ENCODE peak calls at places on chromosomes 5 and 9, in seven cellular contexts. One of them, this sample, is unnamed.

GRCh38 chr5:24364711-24365110 is 280.1 kb downstream of the CDH10 start:
- ATAC-seq in gastrocnemius medialis: no peak
- ATAC-seq in psoas muscle: no peak
- ATAC-seq in Right ventricle myocardium superior: no peak
- ATAC-seq in left ventricle myocardium superior: no peak
- ATAC-seq in GM23338: no peak
- ATAC-seq in left cardiac atrium: peak; percentile 59
- ATAC-seq in this sample: no peak

GRCh38 chr5:83404182-83404712 is 67.3 kb upstream of the VCAN start:
- ATAC-seq in GM23338: no peak
- ATAC-seq in gastrocnemius medialis: no peak
- ATAC-seq in left cardiac atrium: peak; percentile 96
- ATAC-seq in psoas muscle: no peak
- ATAC-seq in Right ventricle myocardium superior: peak; percentile 96
- ATAC-seq in left ventricle myocardium superior: peak; percentile 98
- ATAC-seq in this sample: no peak

GRCh38 chr5:158384535-158385421 is 525.8 kb upstream of the CLINT1 start:
- ATAC-seq in Right ventricle myocardium superior: peak; percentile 54
- ATAC-seq in gastrocnemius medialis: no peak
- ATAC-seq in left ventricle myocardium superior: peak; percentile 37
- ATAC-seq in GM23338: no peak
- ATAC-seq in psoas muscle: peak; percentile 47
- ATAC-seq in left cardiac atrium: no peak
- ATAC-seq in this sample: peak; percentile 38

GRCh38 chr9:130137870-130138653 is 34.1 kb upstream of the NCS1 start:
- ATAC-seq in Right ventricle myocardium superior: peak; percentile 52
- ATAC-seq in GM23338: peak; percentile 51
- ATAC-seq in gastrocnemius medialis: no peak
- ATAC-seq in left ventricle myocardium superior: peak; percentile 73
- ATAC-seq in psoas muscle: peak; percentile 65
- ATAC-seq in left cardiac atrium: peak; percentile 35
- ATAC-seq in this sample: peak; percentile 41

GRCh38 chr5:91339053-91339710 is 43.9 kb downstream of the ARRDC3 start:
- ATAC-seq in GM23338: peak; percentile 91
- ATAC-seq in gastrocnemius medialis: no peak
- ATAC-seq in left cardiac atrium: no peak
- ATAC-seq in psoas muscle: no peak
- ATAC-seq in Right ventricle myocardium superior: no peak
- ATAC-seq in left ventricle myocardium superior: no peak
- ATAC-seq in this sample: no peak

GRCh38 chr9:113715086-113715485 is 161.0 kb upstream of the ZNF618 start:
- ATAC-seq in left cardiac atrium: no peak
- ATAC-seq in Right ventricle myocardium superior: no peak
- ATAC-seq in GM23338: no peak
- ATAC-seq in gastrocnemius medialis: no peak
- ATAC-seq in psoas muscle: no peak
- ATAC-seq in left ventricle myocardium superior: no peak
- ATAC-seq in this sample: no peak

GRCh38 chr9:38418366-38418765 is 5.9 kb downstream of the IGFBPL1 start:
- ATAC-seq in GM23338: no peak
- ATAC-seq in left cardiac atrium: no peak
- ATAC-seq in gastrocnemius medialis: no peak
- ATAC-seq in psoas muscle: no peak
- ATAC-seq in Right ventricle myocardium superior: no peak
- ATAC-seq in left ventricle myocardium superior: no peak
- ATAC-seq in this sample: no peak

GRCh38 chr9:16319646-16320045 is 550.8 kb downstream of the BNC2 start:
- ATAC-seq in left ventricle myocardium superior: no peak
- ATAC-seq in gastrocnemius medialis: no peak
- ATAC-seq in left cardiac atrium: no peak
- ATAC-seq in Right ventricle myocardium superior: no peak
- ATAC-seq in psoas muscle: no peak
- ATAC-seq in GM23338: no peak
- ATAC-seq in this sample: no peak

GRCh38 chr5:101664071-101664791 is 631.9 kb downstream of the SLCO4C1 start:
- ATAC-seq in left cardiac atrium: no peak
- ATAC-seq in Right ventricle myocardium superior: no peak
- ATAC-seq in psoas muscle: no peak
- ATAC-seq in left ventricle myocardium superior: no peak
- ATAC-seq in GM23338: no peak
- ATAC-seq in gastrocnemius medialis: no peak
- ATAC-seq in this sample: no peak

GRCh38 chr5:125348221-125348692 is 601.8 kb upstream of the ZNF608 start:
- ATAC-seq in left ventricle myocardium superior: peak; percentile 89
- ATAC-seq in Right ventricle myocardium superior: peak; percentile 83
- ATAC-seq in psoas muscle: peak; percentile 44
- ATAC-seq in left cardiac atrium: peak; percentile 72
- ATAC-seq in gastrocnemius medialis: peak; percentile 53
- ATAC-seq in GM23338: peak; percentile 97
- ATAC-seq in this sample: no peak

GRCh38 chr9:116875576-116875975 is 188.5 kb downstream of the TRIM32 start:
- ATAC-seq in left ventricle myocardium superior: no peak
- ATAC-seq in GM23338: no peak
- ATAC-seq in gastrocnemius medialis: no peak
- ATAC-seq in left cardiac atrium: no peak
- ATAC-seq in Right ventricle myocardium superior: no peak
- ATAC-seq in psoas muscle: no peak
- ATAC-seq in this sample: no peak

GRCh38 chr9:21443849-21444625 is 3.8 kb downstream of the IFNA1 start:
- ATAC-seq in GM23338: no peak
- ATAC-seq in left ventricle myocardium superior: no peak
- ATAC-seq in Right ventricle myocardium superior: no peak
- ATAC-seq in psoas muscle: no peak
- ATAC-seq in gastrocnemius medialis: no peak
- ATAC-seq in left cardiac atrium: no peak
- ATAC-seq in this sample: peak; percentile 56

GRCh38 chr9:97938081-97938644 is at the start of gene HEMGN:
- ATAC-seq in Right ventricle myocardium superior: no peak
- ATAC-seq in psoas muscle: no peak
- ATAC-seq in GM23338: no peak
- ATAC-seq in left ventricle myocardium superior: no peak
- ATAC-seq in gastrocnemius medialis: no peak
- ATAC-seq in left cardiac atrium: no peak
- ATAC-seq in this sample: peak; percentile 86